ENCODE peak calls at places on chromosomes 4 and X, in six cellular contexts. T, V, K, M, B and O are unnamed samples.

GRCh38 chr4:141905751-141906150 is 269.4 kb downstream of the IL15 start:
- DNase-seq in T (no peak), V (no peak), K (no peak), M (no peak), B (peak; percentile 74), O (no peak)

GRCh38 chr4:163744861-163745260 is 250.4 kb downstream of the TMA16 start:
- DNase-seq in T (no peak), V (no peak), K (no peak), M (no peak), B (no peak), O (no peak)

GRCh38 chrX:25548806-25549205 is 533.0 kb upstream of the ARX start:
- DNase-seq in T (no peak), V (no peak), K (no peak), M (no peak), B (no peak), O (no peak)

GRCh38 chrX:46381630-46382029 is 163.6 kb downstream of the ZNF674 start:
- DNase-seq in T (no peak), V (no peak), K (peak; percentile 40), M (peak; percentile 47), B (peak; percentile 35), O (no peak)

GRCh38 chrX:52839137-52839536 is 28.1 kb downstream of the XAGE5 start:
- DNase-seq in T (no peak), V (no peak), K (no peak), M (no peak), B (no peak), O (no peak)

GRCh38 chr4:129342820-129343219 is 246.9 kb downstream of the C4orf33 start:
- DNase-seq in T (no peak), V (no peak), K (no peak), M (no peak), B (peak; percentile 89), O (no peak)

GRCh38 chr4:164730705-164731393 is 23.1 kb upstream of the SMIM31 start:
- DNase-seq in T (no peak), V (no peak), K (no peak), M (no peak), B (no peak), O (no peak)

GRCh38 chr4:43496602-43497001 is 604.1 kb downstream of the GRXCR1 start:
- DNase-seq in T (no peak), V (no peak), K (no peak), M (no peak), B (no peak), O (no peak)

GRCh38 chr4:99886146-99886545 is 8.1 kb downstream of the LAMTOR3 start:
- DNase-seq in T (no peak), V (no peak), K (no peak), M (no peak), B (peak; percentile 35), O (no peak)

GRCh38 chr4:146641762-146642161 is 3.1 kb downstream of the POU4F2 start:
- DNase-seq in T (no peak), V (no peak), K (no peak), M (no peak), B (no peak), O (no peak)

GRCh38 chrX:150730719-150731118 is 37.5 kb downstream of the MTMR1 start:
- DNase-seq in T (no peak), V (no peak), K (no peak), M (no peak), B (peak; percentile 89), O (no peak)

GRCh38 chrX:72060196-72060974 is 71.3 kb downstream of the RTL5 start:
- DNase-seq in T (no peak), V (no peak), K (peak; percentile 59), M (peak; percentile 90), B (peak; percentile 21), O (no peak)

DNA sequence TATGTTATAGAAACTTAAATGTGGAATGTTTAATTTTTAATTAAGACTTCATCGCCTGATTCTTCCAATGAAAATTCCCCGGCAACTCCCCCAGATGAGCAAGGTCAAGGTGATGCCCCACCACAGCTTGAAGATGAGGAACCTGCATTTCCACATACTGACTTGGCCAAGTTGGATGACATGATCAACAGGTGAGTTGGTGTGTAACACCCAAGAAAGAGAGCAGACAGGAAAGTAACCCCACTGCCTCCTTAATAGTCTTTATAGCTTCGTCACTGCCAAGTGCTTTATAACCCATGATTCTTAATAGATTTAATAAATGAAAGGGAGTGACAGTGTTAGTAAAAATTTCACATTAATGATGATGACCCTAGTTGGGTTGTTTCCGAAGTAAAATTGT is 43.7 kb downstream of the USP9X start:
- DNase-seq in T (no peak), V (no peak), K (no peak), M (no peak), B (no peak), O (no peak)
- H3K4me1 ChIP-seq in T (peaks cover 13% of the 10 kb centered on the region), V (peaks cover 9% of the 10 kb centered on the region), K (no peaks in the 10 kb centered on the region), M (no peaks in the 10 kb centered on the region), B (no peaks in the 10 kb centered on the region), O (peaks cover 24% of the 10 kb centered on the region)

GRCh38 chrX:153511784-153512500 is 5.5 kb upstream of the ATP2B3 start:
- DNase-seq in T (no peak), V (no peak), K (no peak), M (no peak), B (no peak), O (no peak)
- H3K4me1 ChIP-seq in T (no peaks in the 10 kb centered on the region), V (no peaks in the 10 kb centered on the region), K (no peaks in the 10 kb centered on the region), M (no peaks in the 10 kb centered on the region), B (no peaks in the 10 kb centered on the region), O (no peaks in the 10 kb centered on the region)

GRCh38 chrX:11768039-11768438 is 10.0 kb downstream of the MSL3 start:
- DNase-seq in T (no peak), V (no peak), K (no peak), M (no peak), B (no peak), O (no peak)
- H3K4me1 ChIP-seq in T (no peaks in the 10 kb centered on the region), V (no peaks in the 10 kb centered on the region), K (no peaks in the 10 kb centered on the region), M (no peaks in the 10 kb centered on the region), B (no peaks in the 10 kb centered on the region), O (no peaks in the 10 kb centered on the region)

DNA sequence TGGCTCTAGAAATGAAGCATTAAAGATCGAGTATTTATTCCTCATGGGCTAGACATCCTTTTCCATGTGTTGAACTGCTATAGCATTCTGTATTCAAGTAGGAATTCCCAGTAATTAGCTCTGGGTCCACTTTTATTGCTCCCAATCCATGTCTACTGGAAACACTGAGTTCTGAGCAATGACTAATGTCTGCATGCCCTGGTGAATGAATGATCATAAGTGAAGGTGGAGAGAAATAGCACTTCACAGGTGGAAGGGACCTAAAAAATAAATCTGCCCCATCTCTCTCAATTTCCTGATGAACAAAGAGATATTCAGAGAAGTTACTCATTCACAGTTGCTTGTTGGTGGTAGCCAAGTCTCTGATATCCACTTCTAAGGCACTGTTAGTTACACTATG is 34.6 kb upstream of the CXCL8 start:
- DNase-seq in T (no peak), V (no peak), K (no peak), M (no peak), B (peak; percentile 34), O (no peak)
- H3K4me1 ChIP-seq in T (peaks cover 14% of the 10 kb centered on the region), V (peaks cover 24% of the 10 kb centered on the region), K (peaks cover 9% of the 10 kb centered on the region), M (no peaks in the 10 kb centered on the region), B (peaks cover 66% of the 10 kb centered on the region), O (peaks cover 21% of the 10 kb centered on the region)

DNA sequence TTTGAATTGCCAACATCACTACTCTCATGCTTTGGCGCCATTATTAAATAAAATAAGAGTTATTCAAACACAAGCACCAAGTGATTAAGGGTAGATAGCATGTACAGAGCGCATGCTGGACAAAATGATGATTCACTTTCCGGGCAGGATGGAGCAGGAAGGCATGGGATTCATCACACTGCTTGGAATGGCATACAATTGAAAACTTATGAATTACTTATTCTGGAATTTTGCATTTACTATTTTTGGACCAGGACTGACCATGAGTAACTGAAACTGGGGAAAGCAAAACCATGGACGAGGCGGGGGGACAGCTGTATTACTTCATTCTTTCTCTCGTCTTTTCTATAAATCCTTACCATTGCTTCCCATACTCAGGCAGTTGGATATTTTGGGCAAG is 28.5 kb upstream of the FGF5 start:
- DNase-seq in T (no peak), V (no peak), K (no peak), M (no peak), B (peak; percentile 96), O (no peak)
- H3K4me1 ChIP-seq in T (no peaks in the 10 kb centered on the region), V (no peaks in the 10 kb centered on the region), K (no peaks in the 10 kb centered on the region), M (no peaks in the 10 kb centered on the region), B (peaks cover 78% of the 10 kb centered on the region), O (no peaks in the 10 kb centered on the region)

DNA sequence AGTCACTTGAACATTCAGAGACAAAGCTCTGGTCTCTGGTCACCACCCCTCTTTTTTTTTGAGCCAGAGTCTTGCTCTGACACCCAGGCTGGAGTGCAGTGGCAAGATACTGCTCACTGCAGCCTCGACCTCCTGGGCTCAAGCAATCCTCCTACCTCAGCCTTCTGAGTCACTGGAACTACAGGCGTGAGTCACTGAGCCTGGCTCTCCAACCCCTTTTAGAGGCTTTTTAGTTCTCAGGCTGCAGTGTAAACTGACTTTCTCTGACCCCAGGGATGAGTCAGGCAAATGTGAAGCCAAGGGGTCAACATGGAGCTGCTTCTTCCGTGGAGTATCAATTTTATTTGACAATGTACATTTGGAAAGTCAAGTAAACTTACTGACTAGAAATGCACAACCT is 229.2 kb downstream of the PTTG2 start:
- DNase-seq in T (no peak), V (no peak), K (no peak), M (no peak), B (peak; percentile 91), O (no peak)
- H3K4me1 ChIP-seq in T (peaks cover 16% of the 10 kb centered on the region), V (no peaks in the 10 kb centered on the region), K (no peaks in the 10 kb centered on the region), M (peaks cover 17% of the 10 kb centered on the region), B (peaks cover 23% of the 10 kb centered on the region), O (peaks cover 25% of the 10 kb centered on the region)